ENCODE peak calls at places on chromosomes 4 and X, in seven cellular contexts. One of them, this sample, is unnamed.

GRCh38 chr4:182238355-182238931 is 4.8 kb upstream of the TENM3 start:
- DNase-seq in bronchial epithelial cell: no peak
- DNase-seq in spleen: no peak
- DNase-seq in transverse colon: no peak
- DNase-seq in AG04450: no peak
- DNase-seq in mucosa of descending colon: no peak
- DNase-seq in astrocyte of the spinal cord: peak; percentile 43
- DNase-seq in this sample: no peak

GRCh38 chrX:2967998-2968909 is 38.1 kb upstream of the ARSH start:
- DNase-seq in bronchial epithelial cell: peak; percentile 30
- DNase-seq in spleen: no peak
- DNase-seq in transverse colon: peak; percentile 16
- DNase-seq in AG04450: no peak
- DNase-seq in mucosa of descending colon: peak; percentile 31
- DNase-seq in astrocyte of the spinal cord: peak; percentile 79
- DNase-seq in this sample: no peak

GRCh38 chr4:96035727-96036126 is 195.8 kb downstream of the PDHA2 start:
- DNase-seq in bronchial epithelial cell: peak; percentile 55
- DNase-seq in spleen: no peak
- DNase-seq in transverse colon: no peak
- DNase-seq in AG04450: no peak
- DNase-seq in mucosa of descending colon: no peak
- DNase-seq in astrocyte of the spinal cord: no peak
- DNase-seq in this sample: no peak

GRCh38 chr4:154506253-154506652 is 14.7 kb upstream of the DCHS2 start:
- DNase-seq in bronchial epithelial cell: peak; percentile 57
- DNase-seq in spleen: no peak
- DNase-seq in transverse colon: no peak
- DNase-seq in AG04450: no peak
- DNase-seq in mucosa of descending colon: no peak
- DNase-seq in astrocyte of the spinal cord: peak; percentile 50
- DNase-seq in this sample: no peak

GRCh38 chr4:186104895-186105720 is 604 bp downstream of the FAM149A start:
- DNase-seq in bronchial epithelial cell: no peak
- DNase-seq in spleen: peak; percentile 79
- DNase-seq in transverse colon: peak; percentile 36
- DNase-seq in AG04450: no peak
- DNase-seq in mucosa of descending colon: peak; percentile 54
- DNase-seq in astrocyte of the spinal cord: no peak
- DNase-seq in this sample: no peak

GRCh38 chrX:123322531-123322930 is 138.5 kb downstream of the GRIA3 start:
- DNase-seq in bronchial epithelial cell: no peak
- DNase-seq in spleen: no peak
- DNase-seq in transverse colon: no peak
- DNase-seq in AG04450: no peak
- DNase-seq in mucosa of descending colon: no peak
- DNase-seq in astrocyte of the spinal cord: no peak
- DNase-seq in this sample: no peak

GRCh38 chr4:173170210-173170778 is 1.7 kb downstream of the GALNT7 start:
- DNase-seq in bronchial epithelial cell: no peak
- DNase-seq in spleen: no peak
- DNase-seq in transverse colon: no peak
- DNase-seq in AG04450: no peak
- DNase-seq in mucosa of descending colon: no peak
- DNase-seq in astrocyte of the spinal cord: peak; percentile 43
- DNase-seq in this sample: no peak

GRCh38 chr4:184331155-184331995 is 113.7 kb upstream of the ENPP6 start:
- DNase-seq in bronchial epithelial cell: peak; percentile 59
- DNase-seq in spleen: no peak
- DNase-seq in transverse colon: peak; percentile 65
- DNase-seq in AG04450: no peak
- DNase-seq in mucosa of descending colon: no peak
- DNase-seq in astrocyte of the spinal cord: no peak
- DNase-seq in this sample: no peak

GRCh38 chr4:138405439-138405838 is 163.3 kb upstream of the SLC7A11 start:
- DNase-seq in bronchial epithelial cell: peak; percentile 84
- DNase-seq in spleen: no peak
- DNase-seq in transverse colon: no peak
- DNase-seq in AG04450: no peak
- DNase-seq in mucosa of descending colon: no peak
- DNase-seq in astrocyte of the spinal cord: no peak
- DNase-seq in this sample: no peak

GRCh38 chr4:42280327-42281095 is 116.8 kb upstream of the SHISA3 start:
- DNase-seq in bronchial epithelial cell: peak; percentile 24
- DNase-seq in spleen: no peak
- DNase-seq in transverse colon: no peak
- DNase-seq in AG04450: no peak
- DNase-seq in mucosa of descending colon: no peak
- DNase-seq in astrocyte of the spinal cord: no peak
- DNase-seq in this sample: no peak

GRCh38 chr4:42282081-42282901 is 115.0 kb upstream of the SHISA3 start:
- DNase-seq in bronchial epithelial cell: peak; percentile 55
- DNase-seq in spleen: no peak
- DNase-seq in transverse colon: no peak
- DNase-seq in AG04450: peak; percentile 29
- DNase-seq in mucosa of descending colon: no peak
- DNase-seq in astrocyte of the spinal cord: peak; percentile 77
- DNase-seq in this sample: peak; percentile 40

GRCh38 chr4:42277291-42277690 is 120.0 kb upstream of the SHISA3 start:
- DNase-seq in bronchial epithelial cell: peak; percentile 48
- DNase-seq in spleen: no peak
- DNase-seq in transverse colon: no peak
- DNase-seq in AG04450: no peak
- DNase-seq in mucosa of descending colon: no peak
- DNase-seq in astrocyte of the spinal cord: no peak
- DNase-seq in this sample: no peak

GRCh38 chr4:42281324-42282020 is 115.8 kb upstream of the SHISA3 start:
- DNase-seq in bronchial epithelial cell: no peak
- DNase-seq in spleen: no peak
- DNase-seq in transverse colon: no peak
- DNase-seq in AG04450: no peak
- DNase-seq in mucosa of descending colon: no peak
- DNase-seq in astrocyte of the spinal cord: no peak
- DNase-seq in this sample: peak; percentile 34

DNA sequence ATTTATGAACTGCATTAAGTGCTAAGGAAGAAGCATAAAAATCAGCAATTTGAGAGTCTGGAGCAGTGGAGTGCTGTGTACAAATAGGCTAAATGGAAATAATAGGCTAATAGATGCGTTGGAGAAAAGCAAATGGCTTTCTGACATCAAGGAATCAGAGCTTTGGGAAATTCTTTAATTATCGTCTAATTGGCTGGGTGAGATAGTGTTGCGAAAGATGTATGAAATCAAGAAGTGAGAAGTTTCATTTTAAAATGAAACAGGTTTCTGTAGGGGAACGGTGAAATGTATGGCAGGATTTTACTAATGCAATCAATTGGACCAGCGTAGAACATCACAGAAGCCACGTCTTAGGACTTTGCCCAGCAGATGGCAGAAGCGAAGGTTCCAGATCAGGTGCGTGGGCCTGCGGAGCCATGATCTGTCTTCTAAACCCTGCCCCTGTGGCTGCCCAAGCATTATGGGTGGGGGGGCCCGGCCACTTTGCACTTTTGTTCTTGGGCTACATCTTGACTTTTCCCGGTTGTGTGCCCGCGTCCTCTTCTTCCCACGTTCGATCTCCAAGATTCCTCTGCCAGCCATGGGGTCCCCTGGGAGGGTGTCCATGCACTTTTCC is 118.5 kb upstream of the SHISA3 start:
- DNase-seq in bronchial epithelial cell: no peak
- DNase-seq in spleen: no peak
- DNase-seq in transverse colon: no peak
- DNase-seq in AG04450: no peak
- DNase-seq in mucosa of descending colon: no peak
- DNase-seq in astrocyte of the spinal cord: no peak
- DNase-seq in this sample: no peak
- TF ChIP-seq CTCF in bronchial epithelial cell: no peak
- TF ChIP-seq CTCF in spleen: no peak
- TF ChIP-seq CTCF in transverse colon: no peak
- TF ChIP-seq CTCF in AG04450: no peak
- TF ChIP-seq CTCF in mucosa of descending colon: no peak
- TF ChIP-seq CTCF in astrocyte of the spinal cord: peak; percentile 5
- TF ChIP-seq CTCF in this sample: peak; percentile 55

GRCh38 chr4:153488719-153489384 is 22.7 kb downstream of the TMEM131L start:
- DNase-seq in bronchial epithelial cell: no peak
- DNase-seq in spleen: peak; percentile 86
- DNase-seq in transverse colon: no peak
- DNase-seq in AG04450: no peak
- DNase-seq in mucosa of descending colon: no peak
- DNase-seq in astrocyte of the spinal cord: peak; percentile 35
- DNase-seq in this sample: peak; percentile 78
- H3K4me3 ChIP-seq in bronchial epithelial cell: no peak overlapping the region
- H3K4me3 ChIP-seq in spleen: peak overlapping the region; percentile 31
- H3K4me3 ChIP-seq in transverse colon: peak overlapping the region; percentile 18
- H3K4me3 ChIP-seq in AG04450: peak overlapping the region; percentile 13
- H3K4me3 ChIP-seq in mucosa of descending colon: no peak overlapping the region
- H3K4me3 ChIP-seq in astrocyte of the spinal cord: no peak overlapping the region
- H3K4me3 ChIP-seq in this sample: peak overlapping the region; percentile 90

DNA sequence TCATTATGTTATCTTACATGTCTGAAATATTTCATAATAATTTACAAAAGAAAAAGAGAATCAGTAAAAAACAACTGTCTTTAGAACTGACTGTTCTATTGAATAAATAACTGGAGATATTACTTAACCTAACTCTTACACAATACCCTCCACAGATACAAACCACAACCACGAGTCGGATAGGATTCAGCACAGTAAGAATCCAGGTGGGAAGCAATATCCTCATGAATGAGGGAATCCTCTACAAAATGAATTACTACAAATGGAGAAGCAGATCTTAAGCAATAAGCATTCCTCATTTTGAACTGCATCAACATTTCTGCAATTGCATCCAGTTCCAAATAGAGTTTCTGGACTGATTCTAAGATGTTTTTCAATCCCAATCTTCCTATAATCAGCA is 227.1 kb downstream of the SH2D1A start:
- DNase-seq in bronchial epithelial cell: peak; percentile 53
- DNase-seq in spleen: no peak
- DNase-seq in transverse colon: no peak
- DNase-seq in AG04450: no peak
- DNase-seq in mucosa of descending colon: no peak
- DNase-seq in astrocyte of the spinal cord: no peak
- DNase-seq in this sample: no peak
- TF ChIP-seq CTCF in bronchial epithelial cell: no peak
- TF ChIP-seq CTCF in spleen: no peak
- TF ChIP-seq CTCF in transverse colon: no peak
- TF ChIP-seq CTCF in AG04450: no peak
- TF ChIP-seq CTCF in mucosa of descending colon: no peak
- TF ChIP-seq CTCF in astrocyte of the spinal cord: no peak
- TF ChIP-seq CTCF in this sample: no peak

GRCh38 chr4:121765368-121765705 is 373 bp upstream of the SMIM43 start:
- DNase-seq in bronchial epithelial cell: no peak
- DNase-seq in spleen: no peak
- DNase-seq in transverse colon: no peak
- DNase-seq in AG04450: no peak
- DNase-seq in mucosa of descending colon: no peak
- DNase-seq in astrocyte of the spinal cord: no peak
- DNase-seq in this sample: no peak
- H3K4me3 ChIP-seq in bronchial epithelial cell: peak overlapping the region; percentile 36
- H3K4me3 ChIP-seq in spleen: peak overlapping the region; percentile 30
- H3K4me3 ChIP-seq in transverse colon: peak overlapping the region; percentile 43
- H3K4me3 ChIP-seq in AG04450: peak overlapping the region; percentile 69
- H3K4me3 ChIP-seq in mucosa of descending colon: no peak overlapping the region
- H3K4me3 ChIP-seq in astrocyte of the spinal cord: peak overlapping the region; percentile 50
- H3K4me3 ChIP-seq in this sample: peak overlapping the region; percentile 33

DNA sequence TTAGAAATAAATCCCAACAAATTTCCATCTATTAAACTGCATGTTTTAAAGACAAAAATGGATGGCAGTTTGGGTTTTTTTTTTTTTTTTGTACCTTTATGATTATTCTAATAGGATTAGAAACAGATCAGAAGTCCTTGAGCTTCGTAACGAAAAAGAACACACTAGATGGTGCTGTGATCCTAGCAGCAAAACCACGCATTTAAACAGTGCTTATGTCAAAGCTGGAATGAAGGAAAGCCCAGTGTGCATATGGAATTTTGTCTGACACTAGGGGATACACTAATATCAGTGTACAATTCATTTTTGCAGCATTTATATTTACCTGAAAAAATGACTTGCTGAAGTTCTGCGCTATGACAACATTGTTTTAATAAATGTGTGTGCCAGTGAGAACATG is 229.1 kb downstream of the VEGFC start:
- DNase-seq in bronchial epithelial cell: peak; percentile 37
- DNase-seq in spleen: no peak
- DNase-seq in transverse colon: no peak
- DNase-seq in AG04450: no peak
- DNase-seq in mucosa of descending colon: no peak
- DNase-seq in astrocyte of the spinal cord: no peak
- DNase-seq in this sample: no peak
- TF ChIP-seq CTCF in bronchial epithelial cell: no peak
- TF ChIP-seq CTCF in spleen: no peak
- TF ChIP-seq CTCF in transverse colon: no peak
- TF ChIP-seq CTCF in AG04450: peak; percentile 43
- TF ChIP-seq CTCF in mucosa of descending colon: no peak
- TF ChIP-seq CTCF in astrocyte of the spinal cord: peak; percentile 16
- TF ChIP-seq CTCF in this sample: no peak

GRCh38 chrX:129525162-129525561 is 1.9 kb upstream of the SMARCA1 start:
- DNase-seq in bronchial epithelial cell: no peak
- DNase-seq in spleen: no peak
- DNase-seq in transverse colon: no peak
- DNase-seq in AG04450: no peak
- DNase-seq in mucosa of descending colon: no peak
- DNase-seq in astrocyte of the spinal cord: no peak
- DNase-seq in this sample: no peak

GRCh38 chrX:129523076-129524055 is at the start of gene SMARCA1:
- DNase-seq in bronchial epithelial cell: no peak
- DNase-seq in spleen: peak; percentile 78
- DNase-seq in transverse colon: peak; percentile 17
- DNase-seq in AG04450: no peak
- DNase-seq in mucosa of descending colon: peak; percentile 23
- DNase-seq in astrocyte of the spinal cord: peak; percentile 59
- DNase-seq in this sample: no peak

GRCh38 chrX:129522184-129523059 is 868 bp downstream of the SMARCA1 start:
- DNase-seq in bronchial epithelial cell: peak; percentile 33
- DNase-seq in spleen: no peak
- DNase-seq in transverse colon: peak; percentile 31
- DNase-seq in AG04450: no peak
- DNase-seq in mucosa of descending colon: peak; percentile 40
- DNase-seq in astrocyte of the spinal cord: peak; percentile 54
- DNase-seq in this sample: no peak

GRCh38 chrX:129520151-129520550 is 3.1 kb downstream of the SMARCA1 start:
- DNase-seq in bronchial epithelial cell: no peak
- DNase-seq in spleen: no peak
- DNase-seq in transverse colon: no peak
- DNase-seq in AG04450: no peak
- DNase-seq in mucosa of descending colon: no peak
- DNase-seq in astrocyte of the spinal cord: no peak
- DNase-seq in this sample: no peak

GRCh38 chrX:129524250-129524850 is 1.1 kb upstream of the SMARCA1 start:
- DNase-seq in bronchial epithelial cell: no peak
- DNase-seq in spleen: no peak
- DNase-seq in transverse colon: no peak
- DNase-seq in AG04450: no peak
- DNase-seq in mucosa of descending colon: no peak
- DNase-seq in astrocyte of the spinal cord: no peak
- DNase-seq in this sample: no peak
- H3K4me3 ChIP-seq in bronchial epithelial cell: no peak overlapping the region
- H3K4me3 ChIP-seq in spleen: no peak overlapping the region
- H3K4me3 ChIP-seq in transverse colon: no peak overlapping the region
- H3K4me3 ChIP-seq in AG04450: no peak overlapping the region
- H3K4me3 ChIP-seq in mucosa of descending colon: no peak overlapping the region
- H3K4me3 ChIP-seq in astrocyte of the spinal cord: no peak overlapping the region
- H3K4me3 ChIP-seq in this sample: no peak overlapping the region